ENCODE peak calls at places on chromosomes 5 and 9, in five cellular contexts. R is CD8-positive, alpha-beta memory T cell; X is colonic mucosa; D is CD8-positive, alpha-beta T cell; N is OCI-LY7. Y is an unnamed sample.

GRCh38 chr9:109466623-109467590 is 31.2 kb downstream of the PTPN3 start:
- DNase-seq in D (no peak), X (no peak), N (no peak), R (no peak), Y (no peak)

GRCh38 chr5:172427202-172427601 is 27.1 kb downstream of the SH3PXD2B start:
- DNase-seq in R (no peak), N (no peak), D (no peak), X (no peak), Y (no peak)

GRCh38 chr9:221989-222776 is 7.5 kb downstream of the DOCK8 start:
- DNase-seq in R (no peak), X (no peak), D (no peak), N (no peak), Y (no peak)

GRCh38 chr5:33267741-33268140 is 173.0 kb upstream of the TARS1 start:
- DNase-seq in N (no peak), R (no peak), X (no peak), D (no peak), Y (no peak)

GRCh38 chr9:112731971-112732370 is 14.1 kb upstream of the INIP start:
- DNase-seq in D (no peak), N (no peak), R (no peak), X (peak), Y (peak)

GRCh38 chr5:68771747-68772146 is 322.1 kb upstream of the SLC30A5 start:
- DNase-seq in D (no peak), N (no peak), X (no peak), R (no peak), Y (no peak)

GRCh38 chr5:172715931-172716682 is 54.9 kb downstream of the DUSP1 start:
- DNase-seq in R (no peak), D (no peak), N (no peak), X (no peak), Y (no peak)

GRCh38 chr9:6078382-6079105 is 63.1 kb upstream of the RANBP6 start:
- DNase-seq in R (no peak), X (no peak), N (no peak), D (no peak), Y (no peak)

GRCh38 chr5:54533541-54534179 is 16.1 kb downstream of the SNX18 start:
- DNase-seq in D (no peak), R (no peak), X (no peak), N (no peak), Y (peak)

GRCh38 chr5:112248643-112249042 is 170.4 kb downstream of the EPB41L4A start:
- DNase-seq in R (no peak), D (no peak), X (no peak), N (no peak), Y (no peak)

GRCh38 chr9:36935332-36935731 is 98.7 kb downstream of the PAX5 start:
- DNase-seq in R (no peak), D (no peak), X (no peak), N (no peak), Y (no peak)

GRCh38 chr5:150006318-150006717 is 5.8 kb downstream of the HMGXB3 start:
- DNase-seq in N (no peak), R (no peak), D (no peak), X (no peak), Y (no peak)

GRCh38 chr9:136697821-136698526 is 10.7 kb upstream of the AGPAT2 start:
- DNase-seq in N (no peak), R (no peak), X (no peak), D (no peak), Y (peak)

GRCh38 chr5:159220206-159220605 is 10.9 kb upstream of the RNF145 start:
- DNase-seq in R (no peak), D (no peak), X (no peak), N (no peak), Y (no peak)

GRCh38 chr9:97985058-97985861 is 2.1 kb downstream of the ANP32B start:
- DNase-seq in R (peak), D (no peak), N (peak), X (peak), Y (no peak)

GRCh38 chr5:126503602-126504104 is 80.4 kb downstream of the GRAMD2B start:
- DNase-seq in R (no peak), D (no peak), N (no peak), X (no peak), Y (no peak)

GRCh38 chr5:135396459-135397055 is 2.5 kb downstream of the MACROH2A1 start:
- DNase-seq in X (no peak), D (no peak), N (no peak), R (no peak), Y (no peak)

GRCh38 chr9:28926311-28926710 is 1353.0 kb upstream of the C9orf72 start:
- DNase-seq in R (no peak), N (no peak), X (no peak), D (no peak), Y (no peak)

GRCh38 chr9:121120386-121120785 is 45.6 kb downstream of the CNTRL start:
- DNase-seq in R (no peak), D (no peak), N (no peak), X (no peak), Y (no peak)

GRCh38 chr5:10595678-10596309 is 31.9 kb downstream of the ANKRD33B start:
- DNase-seq in R (no peak), X (peak), N (no peak), D (no peak), Y (peak)

GRCh38 chr9:15293727-15294405 is 13.2 kb downstream of the TTC39B start:
- DNase-seq in R (no peak), D (no peak), N (no peak), X (no peak), Y (no peak)

GRCh38 chr9:5510360-5510931 is at the start of gene PDCD1LG2:
- DNase-seq in D (no peak), X (no peak), N (no peak), R (no peak), Y (no peak)

GRCh38 chr9:4793412-4794005 is 765 bp downstream of the RCL1 start:
- DNase-seq in D (no peak), N (no peak), R (no peak), X (no peak), Y (no peak)

GRCh38 chr9:108978121-108978694 is 35.1 kb downstream of the CTNNAL1 start:
- DNase-seq in D (no peak), X (no peak), N (no peak), R (no peak), Y (no peak)

GRCh38 chr5:28576022-28576421 is 1537.6 kb upstream of the CDH9 start:
- DNase-seq in N (peak), D (no peak), X (no peak), R (no peak), Y (peak)

GRCh38 chr9:130443840-130444492 is 795 bp upstream of the ASS1 start:
- DNase-seq in R (no peak), X (peak), N (no peak), D (no peak), Y (no peak)

GRCh38 chr5:164504141-164504772 is 998.8 kb downstream of the MAT2B start:
- DNase-seq in D (no peak), N (peak), R (no peak), X (peak), Y (peak)

GRCh38 chr9:126641118-126641851 is 27.6 kb downstream of the LMX1B start:
- DNase-seq in R (no peak), D (no peak), X (no peak), N (no peak), Y (no peak)

GRCh38 chr9:25716220-25716872 is 38.1 kb upstream of the TUSC1 start:
- DNase-seq in N (peak), X (peak), R (no peak), D (no peak), Y (peak)

GRCh38 chr5:164359260-164359930 is 854.0 kb downstream of the MAT2B start:
- DNase-seq in N (no peak), X (no peak), D (no peak), R (no peak), Y (no peak)

GRCh38 chr5:146718628-146719027 is 159.9 kb downstream of the PPP2R2B start:
- DNase-seq in N (no peak), R (no peak), D (no peak), X (no peak), Y (no peak)

GRCh38 chr9:119114681-119115080 is 254.6 kb downstream of the BRINP1 start:
- DNase-seq in N (no peak), D (no peak), X (no peak), R (no peak), Y (no peak)

GRCh38 chr5:159971038-159971437 is 37.9 kb upstream of the TTC1 start:
- DNase-seq in X (no peak), R (no peak), N (no peak), D (no peak), Y (no peak)

GRCh38 chr5:149475777-149476176 is 75.5 kb downstream of the CSNK1A1 start:
- DNase-seq in N (no peak), X (no peak), R (no peak), D (no peak), Y (no peak)

GRCh38 chr5:161086456-161086855 is 234.4 kb upstream of the ATP10B start:
- DNase-seq in X (no peak), R (no peak), N (no peak), D (no peak), Y (no peak)

GRCh38 chr5:161093105-161093504 is 241.1 kb upstream of the ATP10B start:
- DNase-seq in D (no peak), N (no peak), X (no peak), R (no peak), Y (no peak)

GRCh38 chr5:161094411-161094810 is 242.4 kb upstream of the ATP10B start:
- DNase-seq in D (no peak), X (no peak), N (no peak), R (no peak), Y (no peak)

GRCh38 chr5:161085081-161085480 is 233.1 kb upstream of the ATP10B start:
- DNase-seq in R (no peak), X (no peak), D (no peak), N (no peak), Y (no peak)

GRCh38 chr5:161089569-161089968 is 237.6 kb upstream of the ATP10B start:
- DNase-seq in D (no peak), R (no peak), N (no peak), X (no peak), Y (no peak)
- H3K27ac ChIP-seq in D (no peak), R (no peak), N (no peak), X (no peak), Y (no peak)

DNA sequence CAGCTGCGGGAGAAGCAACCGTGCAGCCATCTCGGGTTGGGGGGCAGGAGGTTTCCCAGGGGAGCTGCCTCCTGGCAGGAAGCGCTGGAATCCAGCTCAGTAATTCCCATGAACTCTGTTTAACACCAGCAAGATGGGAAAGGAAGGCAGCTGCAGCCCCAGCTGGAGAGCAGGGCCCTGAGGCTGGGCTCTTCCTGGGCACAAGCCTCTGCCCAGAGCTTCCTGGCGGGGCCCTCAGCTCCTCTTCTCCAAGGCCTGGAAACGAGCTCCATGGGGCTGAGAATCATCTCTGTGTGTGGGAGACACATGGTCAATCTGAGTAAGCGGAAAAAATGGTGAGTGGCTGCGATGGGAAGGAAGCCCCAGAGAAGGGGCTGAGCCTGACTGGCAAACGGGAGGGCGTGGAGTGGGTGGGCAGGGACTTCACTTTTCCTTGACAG is 6.3 kb downstream of the MRPL36 start:
- DNase-seq in X (no peak), N (peak), D (no peak), R (no peak), Y (no peak)
- H3K27ac ChIP-seq in X (no peak), N (peak), D (peak), R (no peak), Y (no peak)

DNA sequence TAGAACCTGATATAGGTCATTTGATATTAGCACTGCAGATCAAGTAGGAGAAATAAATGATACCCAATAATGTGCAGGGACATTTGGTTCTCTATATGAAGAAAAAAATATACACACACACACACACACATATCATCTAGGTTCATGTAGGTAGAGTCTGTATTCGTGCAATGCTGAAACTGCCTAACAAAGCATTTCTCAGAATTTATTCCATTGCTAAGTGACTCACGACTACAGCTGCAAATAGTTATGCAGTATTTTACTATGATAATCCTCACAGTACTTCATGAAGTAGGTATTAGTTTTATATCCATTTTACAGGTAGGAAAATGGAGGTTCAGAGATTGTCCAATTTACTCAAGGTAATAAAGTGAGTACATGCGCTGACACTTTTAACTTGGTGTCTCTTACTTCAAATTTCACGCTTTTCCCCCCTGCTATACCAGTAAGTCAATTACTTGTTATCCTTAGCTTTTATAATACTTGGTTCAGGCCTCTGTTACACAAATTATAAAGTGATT is 2.4 kb downstream of the GIN1 start:
- DNase-seq in D (no peak), N (no peak), X (no peak), R (no peak), Y (no peak)
- H3K27ac ChIP-seq in D (no peak), N (no peak), X (no peak), R (peak), Y (no peak)

GRCh38 chr5:56667692-56668091 is 147.7 kb upstream of the MAP3K1 start:
- DNase-seq in D (no peak), X (no peak), R (no peak), N (no peak), Y (no peak)
- H3K27ac ChIP-seq in D (no peak), X (no peak), R (no peak), N (peak), Y (no peak)

GRCh38 chr5:173954671-173955605 is 34.0 kb upstream of the C5orf47 start:
- DNase-seq in D (no peak), N (no peak), R (no peak), X (no peak), Y (peak)
- H3K27ac ChIP-seq in D (no peak), N (no peak), R (no peak), X (no peak), Y (peak)